ENCODE peak calls at places on chromosomes 3 and 15, in four cellular contexts. J is astrocyte, M is H1, Q is neural progenitor cell. L is an unnamed sample.

GRCh38 chr3:192063570-192063969 is 602.6 kb downstream of the PYDC2 start:
- DNase-seq in J (peak; percentile 70), M (peak; percentile 55), Q (peak; percentile 83), L (peak; percentile 45)

GRCh38 chr3:100710355-100711198 is 1.3 kb downstream of the TFG start:
- DNase-seq in J (peak; percentile 56), M (peak; percentile 55), Q (peak; percentile 47), L (peak; percentile 34)

GRCh38 chr3:51434746-51435323 is 43.8 kb downstream of the RBM15B start:
- DNase-seq in J (peak; percentile 16), M (peak; percentile 54), Q (peak; percentile 65), L (peak; percentile 5)

GRCh38 chr3:64190517-64191515 is 34.5 kb downstream of the PRICKLE2 start:
- DNase-seq in J (peak; percentile 79), M (no peak), Q (no peak), L (no peak)

GRCh38 chr15:52143862-52144261 is 31.3 kb upstream of the BCL2L10 start:
- DNase-seq in J (peak; percentile 88), M (no peak), Q (no peak), L (no peak)

GRCh38 chr3:37053337-37053736 is 60.0 kb downstream of the MLH1 start:
- DNase-seq in J (no peak), M (no peak), Q (no peak), L (no peak)

GRCh38 chr15:69607101-69607500 is 154.5 kb downstream of the RPLP1 start:
- DNase-seq in J (peak; percentile 62), M (no peak), Q (peak; percentile 31), L (no peak)

GRCh38 chr15:88264622-88265021 is 8.1 kb upstream of the NTRK3 start:
- DNase-seq in J (no peak), M (no peak), Q (no peak), L (no peak)

GRCh38 chr3:51777985-51778384 is 1.1 kb downstream of the IQCF6 start:
- DNase-seq in J (no peak), M (no peak), Q (no peak), L (no peak)

GRCh38 chr15:99704444-99704838 is 28.8 kb downstream of the LYSMD4 start:
- DNase-seq in J (peak; percentile 70), M (no peak), Q (peak; percentile 89), L (peak; percentile 79)

GRCh38 chr15:98160236-98160635 is 199.7 kb downstream of the ARRDC4 start:
- DNase-seq in J (no peak), M (no peak), Q (no peak), L (no peak)

GRCh38 chr3:116059421-116060096 is 385.7 kb downstream of the LSAMP start:
- DNase-seq in J (peak; percentile 97), M (no peak), Q (peak; percentile 29), L (no peak)

GRCh38 chr3:142608615-142609014 is 12.4 kb downstream of the PLS1 start:
- DNase-seq in J (no peak), M (no peak), Q (no peak), L (no peak)

GRCh38 chr3:183447206-183448001 is 19.0 kb upstream of the MCF2L2 start:
- DNase-seq in J (peak; percentile 68), M (peak; percentile 95), Q (peak; percentile 96), L (peak; percentile 43)

GRCh38 chr3:165254812-165255211 is 58.6 kb upstream of the SLITRK3 start:
- DNase-seq in J (peak; percentile 10), M (no peak), Q (peak; percentile 50), L (no peak)

GRCh38 chr3:8993331-8993730 is 30.1 kb upstream of the RAD18 start:
- DNase-seq in J (no peak), M (no peak), Q (no peak), L (no peak)

GRCh38 chr15:38042707-38043445 is 108.4 kb downstream of the TMCO5A start:
- DNase-seq in J (no peak), M (no peak), Q (no peak), L (no peak)

GRCh38 chr3:83514130-83514914 is 1444.5 kb upstream of the CADM2 start:
- DNase-seq in J (peak; percentile 63), M (peak; percentile 49), Q (no peak), L (no peak)

GRCh38 chr3:123159926-123160635 is 41.7 kb upstream of the SEC22A start:
- DNase-seq in J (peak; percentile 33), M (no peak), Q (no peak), L (no peak)

GRCh38 chr3:138781012-138781470 is 53.7 kb downstream of the PIK3CB start:
- DNase-seq in J (no peak), M (no peak), Q (no peak), L (no peak)

GRCh38 chr3:29488922-29489321 is 208.1 kb downstream of the RBMS3 start:
- DNase-seq in J (peak; percentile 45), M (no peak), Q (no peak), L (no peak)

DNA sequence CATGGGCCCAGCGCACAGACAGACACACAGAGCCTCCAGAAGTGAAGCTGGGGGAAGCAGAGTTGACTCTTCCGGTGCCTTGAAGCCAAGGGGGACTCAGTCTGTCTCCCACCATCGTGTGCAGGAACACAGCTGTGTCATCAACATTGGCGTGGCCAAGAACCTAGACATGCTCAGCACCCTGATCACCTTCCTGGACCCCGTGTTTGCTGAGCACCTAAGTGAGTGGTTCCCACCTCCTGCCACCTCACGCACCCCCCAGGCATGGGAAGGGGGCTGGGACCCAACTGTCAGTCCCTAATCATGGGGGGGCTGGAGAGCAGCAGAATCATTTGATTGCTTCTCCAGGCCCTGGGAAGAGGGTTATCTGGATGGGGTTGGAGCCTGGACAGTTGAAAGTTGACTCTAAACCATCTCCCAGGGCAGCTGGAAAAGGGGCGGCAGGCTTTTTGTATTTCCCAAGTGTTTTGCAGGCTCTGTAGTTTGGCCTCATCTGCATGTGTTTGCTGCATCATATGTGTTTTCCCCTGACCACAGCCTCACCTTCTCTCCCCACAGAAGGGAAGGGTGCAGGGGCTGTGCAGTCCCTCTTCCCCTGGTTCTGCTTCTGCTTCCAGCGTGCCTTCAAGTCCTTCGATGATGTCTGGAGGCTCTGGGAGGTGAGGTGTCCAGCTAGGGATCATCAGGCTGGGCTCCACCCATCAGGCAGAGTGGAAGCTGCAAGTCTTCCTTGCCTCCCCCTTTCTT is 12.8 kb downstream of the TBC1D21 start:
- DNase-seq in J (no peak), M (no peak), Q (no peak), L (no peak)
- TF ChIP-seq EZH2 in J (no peak), M (no peak), Q (no peak), L (no peak)

GRCh38 chr15:67171471-67171870 is 83.0 kb downstream of the AAGAB start:
- DNase-seq in J (no peak), M (no peak), Q (no peak), L (no peak)
- TF ChIP-seq EZH2 in J (no peak), M (no peak), Q (no peak), L (no peak)

GRCh38 chr15:67821784-67822451 is 3.4 kb upstream of the SKOR1 start:
- DNase-seq in J (no peak), M (no peak), Q (peak; percentile 48), L (no peak)

GRCh38 chr15:67819636-67820035 is 5.7 kb upstream of the SKOR1 start:
- DNase-seq in J (no peak), M (no peak), Q (no peak), L (no peak)

GRCh38 chr15:67818464-67818863 is 6.8 kb upstream of the SKOR1 start:
- DNase-seq in J (no peak), M (no peak), Q (no peak), L (no peak)

GRCh38 chr15:67820992-67821783 is 4.1 kb upstream of the SKOR1 start:
- DNase-seq in J (peak; percentile 31), M (peak; percentile 86), Q (peak; percentile 89), L (no peak)

DNA sequence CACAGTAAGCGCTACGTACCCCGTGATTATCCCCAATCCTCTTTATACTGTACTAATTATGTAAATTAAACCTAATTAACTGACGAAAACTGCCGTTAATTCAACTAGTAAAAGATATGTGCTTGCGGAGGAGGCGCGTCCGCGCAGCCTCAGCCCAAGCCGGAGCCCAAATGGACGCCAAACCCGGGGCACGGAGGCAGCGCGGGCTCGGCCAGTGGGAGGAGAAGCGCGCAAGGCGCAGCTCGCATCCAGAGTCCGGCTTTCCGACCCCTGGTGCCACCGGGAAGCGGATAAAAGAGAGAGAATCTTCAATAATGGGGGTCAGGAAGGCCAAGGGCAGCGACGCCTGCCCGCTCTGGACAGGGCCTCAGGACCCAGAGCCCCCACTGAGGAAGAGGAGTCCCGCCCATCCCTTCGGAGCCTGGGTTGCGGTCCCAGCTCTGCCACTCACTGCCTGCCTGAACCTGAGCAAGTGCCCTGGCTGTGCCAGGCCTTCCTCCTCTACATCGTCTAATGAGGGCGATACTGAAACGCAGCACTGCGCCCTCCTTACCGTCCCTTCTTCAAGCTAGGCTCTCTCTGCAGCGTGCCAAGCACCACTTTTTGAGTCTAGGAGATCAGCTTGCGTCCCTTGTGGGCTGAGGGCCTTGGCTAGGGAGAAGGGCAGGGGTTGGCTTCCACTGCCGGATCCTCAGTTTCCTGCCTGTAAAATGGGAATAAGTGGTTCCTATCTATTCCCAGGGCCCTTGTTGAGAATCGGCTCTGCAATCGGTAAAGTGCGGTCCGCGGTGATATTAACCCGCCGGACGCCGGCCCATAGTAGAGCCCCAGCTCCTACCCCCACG is 4.9 kb upstream of the SKOR1 start:
- DNase-seq in J (no peak), M (no peak), Q (no peak), L (no peak)
- TF ChIP-seq EZH2 in J (peak; percentile 96), M (peak; percentile 86), Q (peak; percentile 38), L (no peak)

DNA sequence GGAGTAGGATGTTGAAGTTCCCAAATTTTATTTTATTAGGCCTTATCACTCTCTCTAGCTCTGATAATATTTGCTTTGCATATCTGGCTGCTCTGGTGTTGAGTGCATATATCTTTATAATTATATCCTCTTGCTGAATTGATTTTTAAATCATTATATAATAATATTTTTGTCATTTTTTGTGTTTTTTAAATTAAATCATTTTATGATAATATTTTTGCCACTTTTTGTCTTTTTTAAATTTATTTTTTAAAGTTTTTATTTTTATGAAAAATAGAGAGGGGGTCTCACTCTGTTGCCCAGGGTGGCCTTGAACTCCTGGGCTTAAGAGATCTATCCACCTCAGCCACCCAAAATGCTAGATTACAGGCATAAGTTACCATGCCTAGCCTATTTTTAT is 34.5 kb upstream of the OTOL1 start:
- DNase-seq in J (no peak), M (no peak), Q (no peak), L (no peak)
- TF ChIP-seq EZH2 in J (no peak), M (no peak), Q (no peak), L (no peak)

L was measured in GM12878.